ENCODE peak calls at places on chromosomes 13 and 19, in ten cellular contexts. One of them, this sample, is unnamed.

GRCh38 chr19:52735734-52736133 is 890 bp upstream of the ZNF611 start:
- DNase-seq in EL: peak; percentile 67
- DNase-seq in uterus: peak; percentile 82
- DNase-seq in fibroblast of mammary gland: peak; percentile 74
- DNase-seq in right cardiac atrium: peak; percentile 86
- DNase-seq in stimulated activated CD8-positive, alpha-beta memory T cell treated with anti-CD3 and anti-CD28 coated beads, Interleukin-15, amount 100 ng/mL, for 1 hour: no peak
- DNase-seq in activated naive CD4-positive, alpha-beta T cell: no peak
- DNase-seq in CD4-positive, CD25-positive, alpha-beta regulatory T cell: no peak
- DNase-seq in cardiac muscle cell: peak; percentile 50
- DNase-seq in OCI-M1: no peak
- DNase-seq in this sample: peak; percentile 85

GRCh38 chr13:97945342-97945741 is 8.1 kb upstream of the IPO5 start:
- DNase-seq in EL: peak; percentile 28
- DNase-seq in uterus: no peak
- DNase-seq in fibroblast of mammary gland: no peak
- DNase-seq in right cardiac atrium: no peak
- DNase-seq in stimulated activated CD8-positive, alpha-beta memory T cell treated with anti-CD3 and anti-CD28 coated beads, Interleukin-15, amount 100 ng/mL, for 1 hour: no peak
- DNase-seq in activated naive CD4-positive, alpha-beta T cell: no peak
- DNase-seq in CD4-positive, CD25-positive, alpha-beta regulatory T cell: no peak
- DNase-seq in cardiac muscle cell: no peak
- DNase-seq in OCI-M1: no peak
- DNase-seq in this sample: no peak

GRCh38 chr13:97911311-97912138 is 42.0 kb upstream of the IPO5 start:
- DNase-seq in EL: peak; percentile 31
- DNase-seq in uterus: no peak
- DNase-seq in fibroblast of mammary gland: peak; percentile 65
- DNase-seq in right cardiac atrium: no peak
- DNase-seq in stimulated activated CD8-positive, alpha-beta memory T cell treated with anti-CD3 and anti-CD28 coated beads, Interleukin-15, amount 100 ng/mL, for 1 hour: no peak
- DNase-seq in activated naive CD4-positive, alpha-beta T cell: no peak
- DNase-seq in CD4-positive, CD25-positive, alpha-beta regulatory T cell: no peak
- DNase-seq in cardiac muscle cell: peak; percentile 22
- DNase-seq in OCI-M1: peak; percentile 58
- DNase-seq in this sample: no peak

GRCh38 chr13:28621439-28621838 is 37.5 kb upstream of the POMP start:
- DNase-seq in EL: no peak
- DNase-seq in uterus: no peak
- DNase-seq in fibroblast of mammary gland: no peak
- DNase-seq in right cardiac atrium: no peak
- DNase-seq in stimulated activated CD8-positive, alpha-beta memory T cell treated with anti-CD3 and anti-CD28 coated beads, Interleukin-15, amount 100 ng/mL, for 1 hour: no peak
- DNase-seq in activated naive CD4-positive, alpha-beta T cell: no peak
- DNase-seq in CD4-positive, CD25-positive, alpha-beta regulatory T cell: no peak
- DNase-seq in cardiac muscle cell: peak; percentile 45
- DNase-seq in OCI-M1: no peak
- DNase-seq in this sample: no peak

GRCh38 chr13:25046274-25046984 is 49.5 kb upstream of the PABPC3 start:
- DNase-seq in EL: no peak
- DNase-seq in uterus: no peak
- DNase-seq in fibroblast of mammary gland: no peak
- DNase-seq in right cardiac atrium: no peak
- DNase-seq in stimulated activated CD8-positive, alpha-beta memory T cell treated with anti-CD3 and anti-CD28 coated beads, Interleukin-15, amount 100 ng/mL, for 1 hour: no peak
- DNase-seq in activated naive CD4-positive, alpha-beta T cell: no peak
- DNase-seq in CD4-positive, CD25-positive, alpha-beta regulatory T cell: no peak
- DNase-seq in cardiac muscle cell: no peak
- DNase-seq in OCI-M1: no peak
- DNase-seq in this sample: no peak

GRCh38 chr13:93226623-93227279 is at the start of gene GPC6:
- DNase-seq in EL: peak; percentile 88
- DNase-seq in uterus: no peak
- DNase-seq in fibroblast of mammary gland: peak; percentile 94
- DNase-seq in right cardiac atrium: peak; percentile 24
- DNase-seq in stimulated activated CD8-positive, alpha-beta memory T cell treated with anti-CD3 and anti-CD28 coated beads, Interleukin-15, amount 100 ng/mL, for 1 hour: no peak
- DNase-seq in activated naive CD4-positive, alpha-beta T cell: no peak
- DNase-seq in CD4-positive, CD25-positive, alpha-beta regulatory T cell: no peak
- DNase-seq in cardiac muscle cell: peak; percentile 97
- DNase-seq in OCI-M1: peak; percentile 29
- DNase-seq in this sample: no peak

GRCh38 chr13:110726726-110727125 is 13.2 kb downstream of the ING1 start:
- DNase-seq in EL: no peak
- DNase-seq in uterus: no peak
- DNase-seq in fibroblast of mammary gland: no peak
- DNase-seq in right cardiac atrium: no peak
- DNase-seq in stimulated activated CD8-positive, alpha-beta memory T cell treated with anti-CD3 and anti-CD28 coated beads, Interleukin-15, amount 100 ng/mL, for 1 hour: peak; percentile 15
- DNase-seq in activated naive CD4-positive, alpha-beta T cell: no peak
- DNase-seq in CD4-positive, CD25-positive, alpha-beta regulatory T cell: no peak
- DNase-seq in cardiac muscle cell: no peak
- DNase-seq in OCI-M1: peak; percentile 17
- DNase-seq in this sample: no peak

GRCh38 chr19:53158119-53158656 is 665 bp downstream of the ZNF347 start:
- DNase-seq in EL: peak; percentile 63
- DNase-seq in uterus: peak; percentile 29
- DNase-seq in fibroblast of mammary gland: peak; percentile 15
- DNase-seq in right cardiac atrium: peak; percentile 45
- DNase-seq in stimulated activated CD8-positive, alpha-beta memory T cell treated with anti-CD3 and anti-CD28 coated beads, Interleukin-15, amount 100 ng/mL, for 1 hour: peak; percentile 1
- DNase-seq in activated naive CD4-positive, alpha-beta T cell: peak; percentile 8
- DNase-seq in CD4-positive, CD25-positive, alpha-beta regulatory T cell: peak; percentile 11
- DNase-seq in cardiac muscle cell: peak; percentile 42
- DNase-seq in OCI-M1: peak; percentile 59
- DNase-seq in this sample: peak; percentile 47

GRCh38 chr19:47315125-47315821 is 5.6 kb downstream of the C5AR1 start:
- DNase-seq in EL: peak; percentile 91
- DNase-seq in uterus: peak; percentile 45
- DNase-seq in fibroblast of mammary gland: peak; percentile 100
- DNase-seq in right cardiac atrium: peak; percentile 62
- DNase-seq in stimulated activated CD8-positive, alpha-beta memory T cell treated with anti-CD3 and anti-CD28 coated beads, Interleukin-15, amount 100 ng/mL, for 1 hour: no peak
- DNase-seq in activated naive CD4-positive, alpha-beta T cell: no peak
- DNase-seq in CD4-positive, CD25-positive, alpha-beta regulatory T cell: no peak
- DNase-seq in cardiac muscle cell: peak; percentile 94
- DNase-seq in OCI-M1: peak; percentile 87
- DNase-seq in this sample: peak; percentile 62

GRCh38 chr13:41544824-41545707 is 87.7 kb downstream of the RGCC start:
- DNase-seq in EL: peak; percentile 34
- DNase-seq in uterus: no peak
- DNase-seq in fibroblast of mammary gland: no peak
- DNase-seq in right cardiac atrium: no peak
- DNase-seq in stimulated activated CD8-positive, alpha-beta memory T cell treated with anti-CD3 and anti-CD28 coated beads, Interleukin-15, amount 100 ng/mL, for 1 hour: no peak
- DNase-seq in activated naive CD4-positive, alpha-beta T cell: no peak
- DNase-seq in CD4-positive, CD25-positive, alpha-beta regulatory T cell: no peak
- DNase-seq in cardiac muscle cell: no peak
- DNase-seq in OCI-M1: no peak
- DNase-seq in this sample: no peak

GRCh38 chr13:30196025-30196424 is 111.3 kb downstream of the KATNAL1 start:
- DNase-seq in EL: peak; percentile 25
- DNase-seq in uterus: no peak
- DNase-seq in fibroblast of mammary gland: peak; percentile 48
- DNase-seq in right cardiac atrium: no peak
- DNase-seq in stimulated activated CD8-positive, alpha-beta memory T cell treated with anti-CD3 and anti-CD28 coated beads, Interleukin-15, amount 100 ng/mL, for 1 hour: no peak
- DNase-seq in activated naive CD4-positive, alpha-beta T cell: no peak
- DNase-seq in CD4-positive, CD25-positive, alpha-beta regulatory T cell: no peak
- DNase-seq in cardiac muscle cell: peak; percentile 10
- DNase-seq in OCI-M1: no peak
- DNase-seq in this sample: no peak

GRCh38 chr19:51702103-51702753 is 9.1 kb downstream of the SPACA6 start:
- DNase-seq in EL: peak; percentile 45
- DNase-seq in uterus: peak; percentile 84
- DNase-seq in fibroblast of mammary gland: peak; percentile 62
- DNase-seq in right cardiac atrium: peak; percentile 87
- DNase-seq in stimulated activated CD8-positive, alpha-beta memory T cell treated with anti-CD3 and anti-CD28 coated beads, Interleukin-15, amount 100 ng/mL, for 1 hour: no peak
- DNase-seq in activated naive CD4-positive, alpha-beta T cell: no peak
- DNase-seq in CD4-positive, CD25-positive, alpha-beta regulatory T cell: peak; percentile 18
- DNase-seq in cardiac muscle cell: peak; percentile 79
- DNase-seq in OCI-M1: no peak
- DNase-seq in this sample: peak; percentile 89

GRCh38 chr13:42847891-42848663 is 66.7 kb downstream of the FAM216B start:
- DNase-seq in EL: no peak
- DNase-seq in uterus: no peak
- DNase-seq in fibroblast of mammary gland: peak; percentile 96
- DNase-seq in right cardiac atrium: no peak
- DNase-seq in stimulated activated CD8-positive, alpha-beta memory T cell treated with anti-CD3 and anti-CD28 coated beads, Interleukin-15, amount 100 ng/mL, for 1 hour: no peak
- DNase-seq in activated naive CD4-positive, alpha-beta T cell: no peak
- DNase-seq in CD4-positive, CD25-positive, alpha-beta regulatory T cell: no peak
- DNase-seq in cardiac muscle cell: peak; percentile 57
- DNase-seq in OCI-M1: no peak
- DNase-seq in this sample: no peak

GRCh38 chr13:51168623-51169022 is 53.6 kb upstream of the FAM124A start:
- DNase-seq in EL: no peak
- DNase-seq in uterus: no peak
- DNase-seq in fibroblast of mammary gland: no peak
- DNase-seq in right cardiac atrium: no peak
- DNase-seq in stimulated activated CD8-positive, alpha-beta memory T cell treated with anti-CD3 and anti-CD28 coated beads, Interleukin-15, amount 100 ng/mL, for 1 hour: no peak
- DNase-seq in activated naive CD4-positive, alpha-beta T cell: no peak
- DNase-seq in CD4-positive, CD25-positive, alpha-beta regulatory T cell: no peak
- DNase-seq in cardiac muscle cell: no peak
- DNase-seq in OCI-M1: no peak
- DNase-seq in this sample: no peak